ENCODE peak calls at places on chromosomes 3 and 15, in eight cellular contexts. V is frontal cortex; H is HuH-7; F is stimulated activated CD8-positive, alpha-beta memory T cell treated with anti-CD3 and anti-CD28 coated beads, Interleukin-4, amount 100 ng/mL, for 1 hour; Q is nephron progenitor cell; S is amygdala; N is caudate nucleus; P is NCI-H345. Z is an unnamed sample.

GRCh38 chr3:53594276-53594675 is 99.9 kb downstream of the CACNA1D start:
- DNase-seq in V (no peak), H (no peak), F (no peak), Q (no peak), S (no peak), N (no peak), P (no peak), Z (no peak)

GRCh38 chr15:58604455-58604923 is 145.0 kb downstream of the ADAM10 start:
- DNase-seq in V (no peak), H (peak; percentile 34), F (no peak), Q (no peak), S (no peak), N (no peak), P (no peak), Z (no peak)

GRCh38 chr3:123347691-123348264 is 101.1 kb downstream of the ADCY5 start:
- DNase-seq in V (no peak), H (no peak), F (no peak), Q (no peak), S (no peak), N (no peak), P (peak; percentile 8), Z (no peak)

GRCh38 chr15:74158855-74159650 is 14.5 kb upstream of the ISLR start:
- DNase-seq in V (no peak), H (no peak), F (no peak), Q (no peak), S (no peak), N (no peak), P (no peak), Z (no peak)

GRCh38 chr15:58931985-58932384 is 1.5 kb downstream of the SLTM start:
- DNase-seq in V (peak; percentile 29), H (peak; percentile 9), F (no peak), Q (no peak), S (no peak), N (no peak), P (no peak), Z (no peak)

GRCh38 chr3:2536575-2536974 is 437.9 kb downstream of the CNTN4 start:
- DNase-seq in V (no peak), H (no peak), F (no peak), Q (no peak), S (no peak), N (no peak), P (no peak), Z (no peak)

GRCh38 chr3:69189487-69189886 is 67.1 kb upstream of the LMOD3 start:
- DNase-seq in V (no peak), H (no peak), F (no peak), Q (no peak), S (no peak), N (no peak), P (no peak), Z (no peak)

GRCh38 chr15:68537097-68537496 is 41.7 kb upstream of the CORO2B start:
- DNase-seq in V (no peak), H (no peak), F (no peak), Q (no peak), S (no peak), N (no peak), P (no peak), Z (no peak)

GRCh38 chr15:36877796-36878744 is 222.3 kb downstream of the MEIS2 start:
- DNase-seq in V (no peak), H (no peak), F (no peak), Q (peak; percentile 35), S (no peak), N (no peak), P (no peak), Z (no peak)

GRCh38 chr15:39565851-39566250 is 15.0 kb upstream of the THBS1 start:
- DNase-seq in V (no peak), H (no peak), F (no peak), Q (no peak), S (no peak), N (no peak), P (no peak), Z (no peak)

GRCh38 chr3:14366233-14366632 is 36.2 kb upstream of the SLC6A6 start:
- DNase-seq in V (no peak), H (no peak), F (no peak), Q (no peak), S (no peak), N (no peak), P (no peak), Z (no peak)

GRCh38 chr3:99965681-99966408 is 148.2 kb downstream of the CMSS1 start:
- DNase-seq in V (no peak), H (no peak), F (no peak), Q (no peak), S (no peak), N (no peak), P (no peak), Z (no peak)

GRCh38 chr15:101244039-101244781 is 7.6 kb downstream of the CHSY1 start:
- DNase-seq in V (no peak), H (no peak), F (no peak), Q (no peak), S (no peak), N (no peak), P (no peak), Z (no peak)

GRCh38 chr3:51798561-51798960 is 19.5 kb upstream of the IQCF6 start:
- DNase-seq in V (no peak), H (no peak), F (no peak), Q (peak; percentile 25), S (no peak), N (no peak), P (no peak), Z (no peak)

GRCh38 chr15:88243895-88244787 is 12.4 kb downstream of the NTRK3 start:
- DNase-seq in V (no peak), H (peak; percentile 59), F (no peak), Q (peak; percentile 42), S (no peak), N (no peak), P (peak; percentile 16), Z (no peak)

GRCh38 chr15:96369825-96370621 is 39.5 kb downstream of the NR2F2 start:
- DNase-seq in V (no peak), H (no peak), F (no peak), Q (no peak), S (no peak), N (no peak), P (no peak), Z (no peak)

GRCh38 chr3:70233112-70233511 is 79.3 kb downstream of the MDFIC2 start:
- DNase-seq in V (no peak), H (no peak), F (no peak), Q (no peak), S (no peak), N (no peak), P (no peak), Z (no peak)

GRCh38 chr3:40780341-40780800 is 255.6 kb downstream of the ZNF621 start:
- DNase-seq in V (peak; percentile 49), H (no peak), F (no peak), Q (peak; percentile 42), S (peak; percentile 70), N (peak; percentile 82), P (peak; percentile 45), Z (peak; percentile 48)